ENCODE peak calls at places on chromosomes 6 and 20, in eight cellular contexts. One of them, this sample, is unnamed.

GRCh38 chr6:19719691-19720127 is 117.5 kb upstream of the ID4 start:
- DNase-seq in NAMALWA: no peak
- DNase-seq in CD8-positive, alpha-beta memory T cell: no peak
- DNase-seq in GM19239: no peak
- DNase-seq in brain microvascular endothelial cell: peak
- DNase-seq in H1: peak
- DNase-seq in psoas muscle: no peak
- DNase-seq in AG08395: peak
- DNase-seq in this sample: no peak

GRCh38 chr20:11267131-11267761 is 593.4 kb upstream of the JAG1 start:
- DNase-seq in NAMALWA: no peak
- DNase-seq in CD8-positive, alpha-beta memory T cell: no peak
- DNase-seq in GM19239: no peak
- DNase-seq in brain microvascular endothelial cell: peak
- DNase-seq in H1: no peak
- DNase-seq in psoas muscle: peak
- DNase-seq in AG08395: peak
- DNase-seq in this sample: peak

GRCh38 chr6:8529250-8529649 is 93.9 kb upstream of the SLC35B3 start:
- DNase-seq in NAMALWA: no peak
- DNase-seq in CD8-positive, alpha-beta memory T cell: no peak
- DNase-seq in GM19239: no peak
- DNase-seq in brain microvascular endothelial cell: no peak
- DNase-seq in H1: no peak
- DNase-seq in psoas muscle: no peak
- DNase-seq in AG08395: no peak
- DNase-seq in this sample: no peak

GRCh38 chr6:112007254-112007653 is 46.6 kb upstream of the CCN6 start:
- DNase-seq in NAMALWA: no peak
- DNase-seq in CD8-positive, alpha-beta memory T cell: no peak
- DNase-seq in GM19239: no peak
- DNase-seq in brain microvascular endothelial cell: no peak
- DNase-seq in H1: no peak
- DNase-seq in psoas muscle: no peak
- DNase-seq in AG08395: no peak
- DNase-seq in this sample: no peak

GRCh38 chr20:6635034-6635736 is 132.3 kb upstream of the BMP2 start:
- DNase-seq in NAMALWA: no peak
- DNase-seq in CD8-positive, alpha-beta memory T cell: no peak
- DNase-seq in GM19239: no peak
- DNase-seq in brain microvascular endothelial cell: no peak
- DNase-seq in H1: no peak
- DNase-seq in psoas muscle: no peak
- DNase-seq in AG08395: no peak
- DNase-seq in this sample: no peak

GRCh38 chr20:235891-236290 is 8.8 kb downstream of the DEFB129 start:
- DNase-seq in NAMALWA: no peak
- DNase-seq in CD8-positive, alpha-beta memory T cell: no peak
- DNase-seq in GM19239: no peak
- DNase-seq in brain microvascular endothelial cell: no peak
- DNase-seq in H1: no peak
- DNase-seq in psoas muscle: no peak
- DNase-seq in AG08395: no peak
- DNase-seq in this sample: no peak

GRCh38 chr6:121441477-121441876 is 6.0 kb downstream of the GJA1 start:
- DNase-seq in NAMALWA: no peak
- DNase-seq in CD8-positive, alpha-beta memory T cell: no peak
- DNase-seq in GM19239: no peak
- DNase-seq in brain microvascular endothelial cell: no peak
- DNase-seq in H1: no peak
- DNase-seq in psoas muscle: no peak
- DNase-seq in AG08395: no peak
- DNase-seq in this sample: no peak

GRCh38 chr20:5316188-5317158 is at the start of gene PROKR2:
- DNase-seq in NAMALWA: no peak
- DNase-seq in CD8-positive, alpha-beta memory T cell: no peak
- DNase-seq in GM19239: no peak
- DNase-seq in brain microvascular endothelial cell: no peak
- DNase-seq in H1: peak
- DNase-seq in psoas muscle: no peak
- DNase-seq in AG08395: no peak
- DNase-seq in this sample: peak

GRCh38 chr6:108619431-108620197 is 58.9 kb downstream of the FOXO3 start:
- DNase-seq in NAMALWA: peak
- DNase-seq in CD8-positive, alpha-beta memory T cell: no peak
- DNase-seq in GM19239: no peak
- DNase-seq in brain microvascular endothelial cell: no peak
- DNase-seq in H1: no peak
- DNase-seq in psoas muscle: no peak
- DNase-seq in AG08395: no peak
- DNase-seq in this sample: no peak

GRCh38 chr20:58995461-58996225 is 11.4 kb downstream of the CTSZ start:
- DNase-seq in NAMALWA: no peak
- DNase-seq in CD8-positive, alpha-beta memory T cell: no peak
- DNase-seq in GM19239: no peak
- DNase-seq in brain microvascular endothelial cell: no peak
- DNase-seq in H1: no peak
- DNase-seq in psoas muscle: no peak
- DNase-seq in AG08395: no peak
- DNase-seq in this sample: no peak

GRCh38 chr6:3734023-3734422 is 17.5 kb downstream of the PXDC1 start:
- DNase-seq in NAMALWA: no peak
- DNase-seq in CD8-positive, alpha-beta memory T cell: no peak
- DNase-seq in GM19239: no peak
- DNase-seq in brain microvascular endothelial cell: no peak
- DNase-seq in H1: no peak
- DNase-seq in psoas muscle: no peak
- DNase-seq in AG08395: no peak
- DNase-seq in this sample: no peak

GRCh38 chr20:46401478-46401860 is 4.9 kb downstream of the ELMO2 start:
- DNase-seq in NAMALWA: peak
- DNase-seq in CD8-positive, alpha-beta memory T cell: no peak
- DNase-seq in GM19239: peak
- DNase-seq in brain microvascular endothelial cell: no peak
- DNase-seq in H1: no peak
- DNase-seq in psoas muscle: no peak
- DNase-seq in AG08395: no peak
- DNase-seq in this sample: no peak

GRCh38 chr6:46210294-46210693 is 39.5 kb upstream of the ENPP5 start:
- DNase-seq in NAMALWA: no peak
- DNase-seq in CD8-positive, alpha-beta memory T cell: no peak
- DNase-seq in GM19239: no peak
- DNase-seq in brain microvascular endothelial cell: no peak
- DNase-seq in H1: no peak
- DNase-seq in psoas muscle: no peak
- DNase-seq in AG08395: no peak
- DNase-seq in this sample: no peak

GRCh38 chr6:65924411-65924810 is 217.4 kb upstream of the EYS start:
- DNase-seq in NAMALWA: no peak
- DNase-seq in CD8-positive, alpha-beta memory T cell: no peak
- DNase-seq in GM19239: no peak
- DNase-seq in brain microvascular endothelial cell: no peak
- DNase-seq in H1: no peak
- DNase-seq in psoas muscle: no peak
- DNase-seq in AG08395: no peak
- DNase-seq in this sample: no peak

GRCh38 chr6:33095681-33096080 is 19.9 kb downstream of the HLA-DPB1 start:
- DNase-seq in NAMALWA: no peak
- DNase-seq in CD8-positive, alpha-beta memory T cell: no peak
- DNase-seq in GM19239: no peak
- DNase-seq in brain microvascular endothelial cell: no peak
- DNase-seq in H1: no peak
- DNase-seq in psoas muscle: no peak
- DNase-seq in AG08395: peak
- DNase-seq in this sample: no peak

GRCh38 chr6:83867527-83868161 is 8.2 kb downstream of the CYB5R4 start:
- DNase-seq in NAMALWA: peak
- DNase-seq in CD8-positive, alpha-beta memory T cell: no peak
- DNase-seq in GM19239: no peak
- DNase-seq in brain microvascular endothelial cell: peak
- DNase-seq in H1: no peak
- DNase-seq in psoas muscle: peak
- DNase-seq in AG08395: peak
- DNase-seq in this sample: peak

GRCh38 chr6:165986647-165987482 is 180.8 kb downstream of the TBXT start:
- DNase-seq in NAMALWA: no peak
- DNase-seq in CD8-positive, alpha-beta memory T cell: no peak
- DNase-seq in GM19239: no peak
- DNase-seq in brain microvascular endothelial cell: no peak
- DNase-seq in H1: peak
- DNase-seq in psoas muscle: no peak
- DNase-seq in AG08395: no peak
- DNase-seq in this sample: no peak

GRCh38 chr6:163414117-163414366 is 476 bp upstream of the QKI start:
- DNase-seq in NAMALWA: no peak
- DNase-seq in CD8-positive, alpha-beta memory T cell: no peak
- DNase-seq in GM19239: no peak
- DNase-seq in brain microvascular endothelial cell: no peak
- DNase-seq in H1: no peak
- DNase-seq in psoas muscle: no peak
- DNase-seq in AG08395: no peak
- DNase-seq in this sample: no peak

GRCh38 chr6:90204327-90204726 is 92.3 kb downstream of the BACH2 start:
- DNase-seq in NAMALWA: no peak
- DNase-seq in CD8-positive, alpha-beta memory T cell: no peak
- DNase-seq in GM19239: no peak
- DNase-seq in brain microvascular endothelial cell: no peak
- DNase-seq in H1: no peak
- DNase-seq in psoas muscle: no peak
- DNase-seq in AG08395: no peak
- DNase-seq in this sample: no peak

GRCh38 chr6:18395177-18395850 is 8.2 kb downstream of the RNF144B start:
- DNase-seq in NAMALWA: no peak
- DNase-seq in CD8-positive, alpha-beta memory T cell: no peak
- DNase-seq in GM19239: no peak
- DNase-seq in brain microvascular endothelial cell: no peak
- DNase-seq in H1: peak
- DNase-seq in psoas muscle: no peak
- DNase-seq in AG08395: no peak
- DNase-seq in this sample: no peak

GRCh38 chr6:159399953-159400352 is 230.8 kb downstream of the FNDC1 start:
- DNase-seq in NAMALWA: no peak
- DNase-seq in CD8-positive, alpha-beta memory T cell: no peak
- DNase-seq in GM19239: no peak
- DNase-seq in brain microvascular endothelial cell: no peak
- DNase-seq in H1: no peak
- DNase-seq in psoas muscle: no peak
- DNase-seq in AG08395: no peak
- DNase-seq in this sample: no peak

GRCh38 chr6:81475646-81476045 is 276.8 kb downstream of the TENT5A start:
- DNase-seq in NAMALWA: no peak
- DNase-seq in CD8-positive, alpha-beta memory T cell: no peak
- DNase-seq in GM19239: no peak
- DNase-seq in brain microvascular endothelial cell: no peak
- DNase-seq in H1: no peak
- DNase-seq in psoas muscle: no peak
- DNase-seq in AG08395: peak
- DNase-seq in this sample: no peak

GRCh38 chr6:41697902-41698349 is 37.5 kb downstream of the TFEB start:
- DNase-seq in NAMALWA: no peak
- DNase-seq in CD8-positive, alpha-beta memory T cell: no peak
- DNase-seq in GM19239: no peak
- DNase-seq in brain microvascular endothelial cell: no peak
- DNase-seq in H1: no peak
- DNase-seq in psoas muscle: no peak
- DNase-seq in AG08395: no peak
- DNase-seq in this sample: no peak

GRCh38 chr6:44007818-44008660 is 119.2 kb downstream of the MRPL14 start:
- DNase-seq in NAMALWA: no peak
- DNase-seq in CD8-positive, alpha-beta memory T cell: no peak
- DNase-seq in GM19239: no peak
- DNase-seq in brain microvascular endothelial cell: no peak
- DNase-seq in H1: no peak
- DNase-seq in psoas muscle: no peak
- DNase-seq in AG08395: no peak
- DNase-seq in this sample: no peak

This sample was measured in heart right ventricle.